ENCODE peak calls at places on chromosomes 3 and 15, in seven cellular contexts. N, V, Y, M, J, Z and O are unnamed samples.
A peak's percentile ranks its signal among the peaks of the same experiment; 100 is the strongest.

GRCh38 chr3:10697918-10698317 is 118.1 kb upstream of the SLC6A11 start:
- DNase-seq in N (peak; percentile 22), V (no peak), Y (no peak), M (no peak), J (no peak), Z (no peak), O (peak; percentile 8)

GRCh38 chr3:185561958-185562357 is 9.6 kb upstream of the LIPH start:
- DNase-seq in N (no peak), V (no peak), Y (no peak), M (no peak), J (no peak), Z (peak; percentile 19), O (no peak)

GRCh38 chr3:66047321-66048050 is 8.8 kb upstream of the MAGI1 start:
- DNase-seq in N (peak; percentile 34), V (no peak), Y (peak; percentile 81), M (no peak), J (peak; percentile 53), Z (no peak), O (peak; percentile 88)

GRCh38 chr3:176988795-176989194 is 208.5 kb downstream of the TBL1XR1 start:
- DNase-seq in N (no peak), V (no peak), Y (no peak), M (no peak), J (no peak), Z (no peak), O (no peak)

GRCh38 chr3:151969026-151969658 is 95.7 kb downstream of the SUCNR1 start:
- DNase-seq in N (no peak), V (no peak), Y (no peak), M (no peak), J (no peak), Z (no peak), O (no peak)

GRCh38 chr3:38581774-38582173 is 67.7 kb downstream of the SCN5A start:
- DNase-seq in N (no peak), V (no peak), Y (no peak), M (no peak), J (no peak), Z (peak; percentile 54), O (no peak)

GRCh38 chr3:14633819-14634424 is 17.6 kb upstream of the CCDC174 start:
- DNase-seq in N (peak; percentile 73), V (peak; percentile 54), Y (peak; percentile 43), M (no peak), J (peak; percentile 51), Z (peak; percentile 66), O (peak; percentile 44)

GRCh38 chr3:136149569-136150136 is 46.5 kb downstream of the MSL2 start:
- DNase-seq in N (peak; percentile 27), V (no peak), Y (no peak), M (no peak), J (no peak), Z (no peak), O (peak; percentile 50)

GRCh38 chr15:79673416-79674123 is 223.2 kb downstream of the MTHFS start:
- DNase-seq in N (peak; percentile 37), V (no peak), Y (peak; percentile 81), M (no peak), J (no peak), Z (no peak), O (peak; percentile 74)

GRCh38 chr3:87260270-87260669 is 16.1 kb downstream of the POU1F1 start:
- DNase-seq in N (peak; percentile 69), V (peak; percentile 63), Y (peak; percentile 54), M (no peak), J (peak; percentile 29), Z (no peak), O (peak; percentile 48)

GRCh38 chr3:148992027-148992634 is 791 bp downstream of the GYG1 start:
- DNase-seq in N (peak; percentile 37), V (peak; percentile 45), Y (no peak), M (no peak), J (peak; percentile 53), Z (peak; percentile 88), O (peak; percentile 10)

DNA sequence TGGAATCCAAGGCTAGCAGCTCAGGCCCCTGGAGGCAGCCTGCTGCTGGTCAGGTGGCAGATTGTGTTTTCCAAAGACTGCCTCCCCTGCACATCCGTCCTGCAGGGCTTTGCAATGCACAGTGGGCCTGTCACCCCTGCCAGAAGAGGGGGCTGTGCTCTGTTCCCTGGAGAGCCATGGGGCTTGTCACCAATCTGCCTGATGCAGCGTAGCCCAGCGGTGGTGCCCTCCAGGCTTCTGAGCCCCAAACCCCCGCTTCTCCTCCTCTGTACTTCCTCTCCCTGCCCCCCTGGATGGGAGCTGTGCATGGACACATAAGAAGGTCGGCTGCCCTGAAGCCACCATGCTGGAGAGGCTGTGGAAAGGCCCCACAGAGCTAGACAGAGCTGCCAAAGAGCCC is 10.0 kb upstream of the PLXNA1 start:
- DNase-seq in N (no peak), V (no peak), Y (no peak), M (no peak), J (no peak), Z (no peak), O (no peak)
- TF ChIP-seq CTCF in N (no peak), V (no peak), Y (no peak), M (no peak), J (no peak), Z (no peak), O (peak; percentile 24)

DNA sequence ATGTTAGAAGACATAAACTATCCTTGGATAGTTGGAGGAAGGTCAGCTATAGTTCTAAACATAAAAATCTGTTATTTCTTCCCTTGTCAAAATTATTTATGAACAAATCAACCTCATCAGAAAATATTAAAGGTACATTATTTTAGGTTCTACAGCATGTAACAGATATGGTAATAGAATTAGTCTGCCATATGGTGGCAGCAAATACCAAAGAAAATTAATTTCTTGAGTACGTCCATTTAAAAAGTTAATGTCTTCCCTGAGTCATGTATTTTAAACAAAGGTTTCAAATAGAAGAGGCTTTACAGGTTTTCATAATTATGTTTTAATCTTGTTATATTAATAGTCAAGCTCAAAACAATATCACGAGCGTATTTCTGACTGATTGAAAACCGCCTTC is 17.9 kb upstream of the ANKRD28 start:
- DNase-seq in N (peak; percentile 68), V (no peak), Y (peak; percentile 51), M (no peak), J (no peak), Z (no peak), O (peak; percentile 83)
- TF ChIP-seq CTCF in N (peak; percentile 43), V (peak; percentile 45), Y (no peak), M (peak; percentile 47), J (peak; percentile 56), Z (peak; percentile 64), O (peak; percentile 79)

GRCh38 chr3:111077384-111077783 is 5.8 kb downstream of the NECTIN3 start:
- DNase-seq in N (no peak), V (no peak), Y (no peak), M (no peak), J (no peak), Z (no peak), O (no peak)

GRCh38 chr3:111076732-111077131 is 5.1 kb downstream of the NECTIN3 start:
- DNase-seq in N (no peak), V (no peak), Y (no peak), M (no peak), J (no peak), Z (no peak), O (no peak)

GRCh38 chr3:111084911-111085310 is 13.3 kb downstream of the NECTIN3 start:
- DNase-seq in N (no peak), V (no peak), Y (no peak), M (no peak), J (no peak), Z (no peak), O (no peak)

GRCh38 chr3:111081008-111081545 is 9.5 kb downstream of the NECTIN3 start:
- DNase-seq in N (no peak), V (no peak), Y (no peak), M (no peak), J (no peak), Z (no peak), O (peak; percentile 73)

DNA sequence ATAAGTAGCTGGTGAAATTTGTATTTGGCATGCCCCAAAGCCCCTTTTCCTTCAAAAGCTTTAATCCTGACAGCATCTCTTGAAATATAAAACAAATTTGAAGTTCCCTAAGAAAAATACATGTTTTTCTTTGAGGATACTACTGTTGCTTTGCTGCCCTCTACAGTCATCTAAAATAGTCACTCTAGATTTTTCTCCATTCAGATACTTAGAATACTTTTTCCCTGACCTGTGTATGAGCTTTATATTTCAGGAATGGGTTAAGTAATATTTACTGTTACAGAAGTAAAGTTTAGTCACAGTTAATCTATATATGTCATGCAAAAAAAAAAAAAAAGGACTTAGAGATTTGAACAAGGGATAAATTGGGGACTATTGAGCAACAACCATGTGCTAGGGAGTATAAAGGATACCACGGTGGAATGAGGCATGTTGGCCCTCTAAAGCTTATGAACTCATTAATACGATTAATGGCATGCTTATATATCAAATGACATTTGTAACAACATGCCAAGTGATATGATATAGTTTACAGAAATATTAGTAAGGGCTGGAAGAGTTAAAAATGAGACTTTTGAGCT is 8.8 kb downstream of the NECTIN3 start:
- DNase-seq in N (peak; percentile 61), V (no peak), Y (no peak), M (no peak), J (no peak), Z (no peak), O (peak; percentile 46)
- TF ChIP-seq CTCF in N (peak; percentile 65), V (peak; percentile 22), Y (peak; percentile 45), M (no peak), J (peak; percentile 60), Z (peak; percentile 74), O (peak; percentile 80)

GRCh38 chr3:97821413-97821809 is 400 bp upstream of the CRYBG3 start:
- DNase-seq in N (no peak), V (peak; percentile 43), Y (no peak), M (peak; percentile 56), J (peak; percentile 64), Z (peak; percentile 83), O (peak; percentile 61)

GRCh38 chr3:97823081-97823480 is 1.3 kb downstream of the CRYBG3 start:
- DNase-seq in N (no peak), V (no peak), Y (no peak), M (no peak), J (no peak), Z (no peak), O (no peak)

GRCh38 chr3:97823503-97824004 is 1.7 kb downstream of the CRYBG3 start:
- DNase-seq in N (no peak), V (no peak), Y (peak; percentile 16), M (no peak), J (no peak), Z (no peak), O (no peak)

GRCh38 chr3:97820780-97821179 is 1.0 kb upstream of the CRYBG3 start:
- DNase-seq in N (no peak), V (no peak), Y (no peak), M (no peak), J (no peak), Z (no peak), O (no peak)

DNA sequence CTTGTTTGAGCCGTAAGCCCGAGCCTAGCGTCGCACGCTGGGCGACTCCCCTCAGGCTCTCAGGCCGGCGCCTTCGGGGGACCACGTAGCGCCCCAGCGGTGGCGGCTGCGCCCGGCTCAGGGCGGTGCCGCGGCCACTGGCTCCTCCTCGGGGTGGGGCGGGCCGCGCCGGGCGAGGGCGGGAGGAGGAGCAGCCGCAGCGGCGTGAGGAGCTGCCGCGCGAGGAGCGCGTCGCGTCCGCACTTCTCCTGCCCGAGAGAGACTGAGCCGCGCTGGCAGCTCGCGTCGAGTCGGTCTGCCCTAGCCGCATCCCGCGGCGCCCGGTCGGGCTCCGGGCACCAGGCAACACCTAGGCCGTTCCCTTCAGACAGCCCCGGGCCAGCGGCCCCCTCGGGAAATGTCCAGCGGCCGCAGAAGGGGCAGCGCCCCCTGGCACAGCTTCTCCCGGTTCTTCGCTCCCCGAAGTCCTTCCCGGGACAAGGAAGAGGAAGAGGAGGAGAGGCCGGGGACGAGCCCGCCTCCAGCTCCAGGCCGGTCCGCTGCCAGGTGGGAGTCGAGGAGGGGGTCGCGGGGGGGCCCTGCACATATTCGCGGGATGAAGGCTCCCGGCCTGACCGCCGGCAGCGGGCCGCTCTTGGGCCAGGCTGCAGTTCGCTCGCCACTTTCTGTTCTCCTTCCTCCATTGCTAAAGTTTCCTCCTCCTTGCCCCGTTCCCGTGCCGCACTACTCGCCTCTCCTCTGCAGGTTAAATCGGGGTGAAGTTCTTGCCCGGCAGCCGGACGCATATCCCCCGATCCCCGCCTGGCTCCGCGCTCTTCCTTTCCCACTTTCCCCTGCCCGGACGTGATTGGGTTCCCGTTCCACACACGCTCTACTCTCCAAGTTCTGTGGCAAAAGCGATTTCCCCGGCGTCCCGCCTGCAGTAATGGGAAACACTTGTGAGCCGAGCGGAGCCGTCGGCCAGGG is at the start of gene CRYBG3:
- DNase-seq in N (peak; percentile 78), V (peak; percentile 84), Y (peak; percentile 86), M (peak; percentile 80), J (peak; percentile 83), Z (peak; percentile 94), O (peak; percentile 77)
- TF ChIP-seq CTCF in N (no peak), V (no peak), Y (peak; percentile 55), M (no peak), J (no peak), Z (peak; percentile 58), O (peak; percentile 75)